ENCODE peak calls at places on chromosome 3, in four cellular contexts. C is sigmoid colon, A is right cardiac atrium, B is thoracic aorta. M is an unnamed sample. For H3K4me1, the result is how much of the 10 kb centered on the place peaks cover.

GRCh38 chr3:171321959-171322358 is 138.2 kb downstream of the TNIK start:
- DNase-seq in C (no peak), A (no peak), B (no peak), M (no peak)

GRCh38 chr3:94001191-94001590 is 21.2 kb downstream of the ARL13B start:
- DNase-seq in C (no peak), A (no peak), B (no peak), M (no peak)

GRCh38 chr3:16240229-16241023 is 24.3 kb downstream of the DPH3 start:
- DNase-seq in C (no peak), A (no peak), B (no peak), M (no peak)

GRCh38 chr3:98887684-98888083 is 13.8 kb downstream of the DCBLD2 start:
- DNase-seq in C (no peak), A (no peak), B (no peak), M (no peak)

GRCh38 chr3:123758081-123758564 is 126.0 kb downstream of the MYLK start:
- DNase-seq in C (no peak), A (no peak), B (no peak), M (no peak)

GRCh38 chr3:84547971-84548970 is 410.5 kb upstream of the CADM2 start:
- DNase-seq in C (peak), A (peak), B (no peak), M (peak)

GRCh38 chr3:189899186-189899585 is 221.5 kb downstream of the P3H2 start:
- DNase-seq in C (no peak), A (no peak), B (no peak), M (no peak)

GRCh38 chr3:56205406-56205805 is 262.9 kb downstream of the ERC2 start:
- DNase-seq in C (no peak), A (no peak), B (no peak), M (no peak)

GRCh38 chr3:189839576-189839975 is 208.4 kb downstream of the TP63 start:
- DNase-seq in C (no peak), A (no peak), B (no peak), M (no peak)

GRCh38 chr3:50134367-50134766 is 20.8 kb upstream of the SEMA3F start:
- DNase-seq in C (no peak), A (no peak), B (no peak), M (no peak)

GRCh38 chr3:171770689-171771620 is 39.3 kb downstream of the PLD1 start:
- DNase-seq in C (no peak), A (no peak), B (no peak), M (peak)

GRCh38 chr3:132726341-132726823 is 4.2 kb upstream of the NPHP3 start:
- DNase-seq in C (no peak), A (no peak), B (no peak), M (no peak)

GRCh38 chr3:108605491-108605890 is 16.0 kb downstream of the DZIP3 start:
- DNase-seq in C (no peak), A (no peak), B (no peak), M (no peak)

GRCh38 chr3:47250309-47251060 is 32.1 kb downstream of the KIF9 start:
- DNase-seq in C (no peak), A (peak), B (no peak), M (peak)

GRCh38 chr3:184631339-184631965 is 69.9 kb downstream of the EPHB3 start:
- DNase-seq in C (no peak), A (no peak), B (no peak), M (no peak)

GRCh38 chr3:39990532-39990931 is 181.1 kb downstream of the MYRIP start:
- DNase-seq in C (no peak), A (no peak), B (no peak), M (peak)

GRCh38 chr3:56260262-56260661 is 208.0 kb downstream of the ERC2 start:
- DNase-seq in C (no peak), A (no peak), B (no peak), M (no peak)

GRCh38 chr3:172710709-172711456 is at the start of gene NCEH1:
- DNase-seq in C (peak), A (peak), B (peak), M (peak)

GRCh38 chr3:147197739-147198138 is 208.6 kb downstream of the ZIC4 start:
- DNase-seq in C (no peak), A (no peak), B (no peak), M (no peak)

GRCh38 chr3:116198087-116198486 is 247.2 kb downstream of the LSAMP start:
- DNase-seq in C (no peak), A (no peak), B (no peak), M (no peak)

GRCh38 chr3:54870423-54870822 is 57.4 kb downstream of the LRTM1 start:
- DNase-seq in C (no peak), A (no peak), B (no peak), M (no peak)

GRCh38 chr3:156483426-156483825 is 71.5 kb downstream of the SSR3 start:
- DNase-seq in C (no peak), A (no peak), B (no peak), M (no peak)

GRCh38 chr3:183779896-183780450 is 45.4 kb downstream of the MAP6D1 start:
- DNase-seq in C (no peak), A (no peak), B (no peak), M (no peak)

GRCh38 chr3:192188218-192188835 is 539.0 kb downstream of the FGF12 start:
- DNase-seq in C (no peak), A (peak), B (no peak), M (peak)

GRCh38 chr3:50632450-50632849 is 15.5 kb downstream of the MAPKAPK3 start:
- DNase-seq in C (no peak), A (no peak), B (no peak), M (peak)

GRCh38 chr3:40780801-40781406 is 256.1 kb downstream of the ZNF621 start:
- DNase-seq in C (peak), A (peak), B (peak), M (no peak)

GRCh38 chr3:194379651-194380050 is 10.1 kb upstream of the LRRC15 start:
- DNase-seq in C (no peak), A (no peak), B (no peak), M (no peak)

GRCh38 chr3:52798978-52799476 is 4.4 kb downstream of the ITIH3 start:
- DNase-seq in C (no peak), A (no peak), B (no peak), M (peak)

GRCh38 chr3:52796411-52796810 is 1.8 kb downstream of the ITIH3 start:
- DNase-seq in C (no peak), A (no peak), B (no peak), M (no peak)

GRCh38 chr3:52795298-52795900 is 803 bp downstream of the ITIH3 start:
- DNase-seq in C (no peak), A (no peak), B (no peak), M (no peak)

GRCh38 chr3:52800079-52800478 is 5.5 kb downstream of the ITIH3 start:
- DNase-seq in C (no peak), A (no peak), B (no peak), M (no peak)

GRCh38 chr3:52798376-52798977 is 3.9 kb downstream of the ITIH3 start:
- DNase-seq in C (no peak), A (no peak), B (no peak), M (no peak)
- H3K4me1 ChIP-seq in C (under half), A (under half), B (under half), M (under half)

GRCh38 chr3:187739125-187739560 is 6.1 kb downstream of the BCL6 start:
- DNase-seq in C (no peak), A (peak), B (no peak), M (no peak)
- H3K4me1 ChIP-seq in C (under half), A (under half), B (under half), M (under half)

GRCh38 chr3:48364840-48365239 is 7.2 kb upstream of the FBXW12 start:
- DNase-seq in C (no peak), A (no peak), B (no peak), M (no peak)
- H3K4me1 ChIP-seq in C (under half), A (under half), B (under half), M (under half)

DNA sequence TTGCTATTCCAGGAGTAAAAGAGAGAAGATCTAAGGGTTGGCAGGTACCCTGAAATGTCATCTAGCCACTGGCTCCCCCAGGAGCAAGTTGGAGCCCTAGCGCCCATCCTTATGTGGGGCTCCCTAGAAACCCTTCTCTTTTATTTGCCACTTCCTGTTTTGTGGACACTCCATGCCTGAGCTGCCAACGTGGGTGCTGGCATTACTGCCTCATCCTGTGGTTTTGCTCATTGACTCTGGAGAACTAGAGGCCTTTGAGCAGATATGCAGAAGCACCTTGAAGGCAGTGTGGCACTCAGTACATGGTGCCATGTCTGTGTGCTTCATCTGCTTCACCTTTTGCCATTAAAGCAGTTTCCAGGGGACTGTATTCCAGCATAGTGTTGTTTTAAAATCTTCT is 8.1 kb downstream of the EDEM1 start:
- DNase-seq in C (no peak), A (no peak), B (no peak), M (no peak)
- H3K4me1 ChIP-seq in C (under half), A (under half), B (under half), M (under half)

DNA sequence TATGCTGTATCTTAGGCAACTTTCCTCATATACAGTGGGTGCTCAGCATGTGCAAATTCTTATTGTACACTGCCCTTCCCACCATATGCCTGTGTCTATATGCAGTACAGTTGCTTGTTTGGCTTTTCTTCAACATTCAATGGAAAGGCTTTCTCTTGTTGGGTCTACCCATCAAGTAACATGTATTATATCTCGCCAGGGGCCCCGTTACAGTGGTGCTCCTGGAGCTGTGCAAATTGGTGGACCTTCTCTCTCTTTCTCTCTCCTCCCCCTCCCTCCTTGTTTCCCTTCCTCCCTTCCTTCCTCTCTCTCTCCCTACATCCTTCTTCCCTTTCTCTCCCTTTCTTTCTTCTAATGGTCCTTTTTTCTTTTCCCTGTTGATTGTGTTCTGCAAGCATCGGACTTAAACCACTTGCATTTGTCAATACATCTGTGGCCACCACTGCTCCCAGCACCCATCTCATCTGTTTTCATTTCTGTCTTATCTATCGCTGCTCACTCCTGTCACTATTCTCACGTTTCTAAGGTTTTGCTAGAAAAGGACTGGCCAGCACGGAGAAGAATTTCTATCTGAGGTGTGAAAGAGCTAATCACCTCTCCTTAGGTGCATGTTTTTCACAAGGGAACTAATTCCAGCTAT is 35.3 kb downstream of the TGFBR2 start:
- DNase-seq in C (no peak), A (no peak), B (no peak), M (no peak)
- H3K4me1 ChIP-seq in C (half or more), A (under half), B (half or more), M (under half)

GRCh38 chr3:153285194-153285641 is 123.2 kb downstream of the RAP2B start:
- DNase-seq in C (no peak), A (no peak), B (no peak), M (no peak)
- H3K4me1 ChIP-seq in C (under half), A (under half), B (under half), M (under half)

GRCh38 chr3:69103123-69103522 is 18.4 kb downstream of the ARL6IP5 start:
- DNase-seq in C (no peak), A (no peak), B (no peak), M (no peak)
- H3K4me1 ChIP-seq in C (under half), A (under half), B (under half), M (under half)

GRCh38 chr3:195850857-195851531 is 39.3 kb upstream of the MUC4 start:
- DNase-seq in C (peak), A (peak), B (peak), M (peak)

GRCh38 chr3:195845483-195845882 is 33.8 kb upstream of the MUC4 start:
- DNase-seq in C (no peak), A (no peak), B (no peak), M (no peak)

GRCh38 chr3:195849322-195850074 is 37.8 kb upstream of the MUC4 start:
- DNase-seq in C (no peak), A (no peak), B (no peak), M (peak)

GRCh38 chr3:195844671-195845218 is 33.0 kb upstream of the MUC4 start:
- DNase-seq in C (no peak), A (no peak), B (no peak), M (no peak)

GRCh38 chr3:195847061-195847950 is 35.6 kb upstream of the MUC4 start:
- DNase-seq in C (no peak), A (no peak), B (no peak), M (no peak)
- H3K4me1 ChIP-seq in C (under half), A (under half), B (under half), M (under half)

DNA sequence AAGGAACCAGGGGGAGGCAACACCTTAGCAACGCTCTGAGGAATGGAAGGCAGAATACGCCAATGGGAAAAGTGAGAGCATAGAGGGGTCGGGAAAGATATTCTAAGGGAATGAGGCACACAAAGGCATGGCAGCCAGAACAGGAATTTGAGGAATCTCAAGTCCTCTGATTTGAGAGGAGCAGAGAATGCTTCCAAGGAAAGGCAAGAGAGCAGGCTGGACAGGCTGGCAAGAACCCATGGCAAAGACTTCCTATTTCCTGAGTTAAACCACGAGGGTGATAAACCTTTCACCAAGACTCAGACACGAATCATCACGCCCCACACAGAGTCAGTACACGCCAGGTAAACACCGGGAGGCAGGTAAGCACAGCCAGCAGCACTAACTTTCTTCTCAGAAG is 109.8 kb downstream of the IGF2BP2 start:
- DNase-seq in C (no peak), A (no peak), B (no peak), M (no peak)
- H3K4me1 ChIP-seq in C (under half), A (under half), B (under half), M (under half)

M was measured in BE2C.